ENCODE peak calls at places on chromosomes 6 and 20, in eight cellular contexts. One of them, this sample, is unnamed.

GRCh38 chr20:21234816-21235215 is 68.3 kb upstream of the XRN2 start:
- DNase-seq in endothelial cell: no peak
- DNase-seq in A549: no peak
- DNase-seq in pancreas: no peak
- DNase-seq in ascending aorta: no peak
- DNase-seq in OCI-LY7: no peak
- DNase-seq in HCT116: no peak
- DNase-seq in AG04450: no peak
- DNase-seq in this sample: no peak

GRCh38 chr6:76264466-76264865 is 192.0 kb upstream of the IMPG1 start:
- DNase-seq in endothelial cell: no peak
- DNase-seq in HCT116: no peak
- DNase-seq in A549: no peak
- DNase-seq in OCI-LY7: no peak
- DNase-seq in AG04450: no peak
- DNase-seq in pancreas: no peak
- DNase-seq in ascending aorta: no peak
- DNase-seq in this sample: no peak

GRCh38 chr6:79868098-79868722 is 79.1 kb downstream of the ELOVL4 start:
- DNase-seq in HCT116: peak; percentile 76
- DNase-seq in AG04450: peak; percentile 39
- DNase-seq in pancreas: peak; percentile 37
- DNase-seq in endothelial cell: peak; percentile 66
- DNase-seq in OCI-LY7: peak; percentile 72
- DNase-seq in A549: peak; percentile 44
- DNase-seq in ascending aorta: no peak
- DNase-seq in this sample: no peak

GRCh38 chr6:1384549-1385128 is 4.7 kb upstream of the FOXF2 start:
- DNase-seq in AG04450: no peak
- DNase-seq in endothelial cell: no peak
- DNase-seq in A549: no peak
- DNase-seq in pancreas: no peak
- DNase-seq in OCI-LY7: no peak
- DNase-seq in HCT116: no peak
- DNase-seq in ascending aorta: peak; percentile 50
- DNase-seq in this sample: no peak

GRCh38 chr20:41879151-41879550 is 261.0 kb upstream of the CHD6 start:
- DNase-seq in ascending aorta: no peak
- DNase-seq in A549: no peak
- DNase-seq in pancreas: no peak
- DNase-seq in OCI-LY7: no peak
- DNase-seq in HCT116: no peak
- DNase-seq in AG04450: no peak
- DNase-seq in endothelial cell: no peak
- DNase-seq in this sample: no peak

GRCh38 chr6:105639124-105639523 is 236.2 kb upstream of the PREP start:
- DNase-seq in A549: no peak
- DNase-seq in ascending aorta: no peak
- DNase-seq in OCI-LY7: no peak
- DNase-seq in AG04450: no peak
- DNase-seq in pancreas: no peak
- DNase-seq in endothelial cell: no peak
- DNase-seq in HCT116: no peak
- DNase-seq in this sample: no peak

GRCh38 chr20:2752631-2753455 is 47.6 kb downstream of the CPXM1 start:
- DNase-seq in ascending aorta: peak; percentile 65
- DNase-seq in endothelial cell: peak; percentile 62
- DNase-seq in OCI-LY7: no peak
- DNase-seq in HCT116: peak; percentile 31
- DNase-seq in A549: peak; percentile 81
- DNase-seq in pancreas: no peak
- DNase-seq in AG04450: no peak
- DNase-seq in this sample: no peak

GRCh38 chr6:27422651-27423332 is 34.2 kb downstream of the ZNF391 start:
- DNase-seq in HCT116: no peak
- DNase-seq in endothelial cell: peak; percentile 5
- DNase-seq in ascending aorta: no peak
- DNase-seq in A549: no peak
- DNase-seq in AG04450: no peak
- DNase-seq in OCI-LY7: no peak
- DNase-seq in pancreas: no peak
- DNase-seq in this sample: no peak

GRCh38 chr6:161186173-161186769 is 87.6 kb downstream of the AGPAT4 start:
- DNase-seq in A549: peak; percentile 31
- DNase-seq in ascending aorta: no peak
- DNase-seq in AG04450: no peak
- DNase-seq in HCT116: peak; percentile 22
- DNase-seq in endothelial cell: no peak
- DNase-seq in OCI-LY7: no peak
- DNase-seq in pancreas: no peak
- DNase-seq in this sample: no peak

GRCh38 chr6:38259736-38260135 is 380.0 kb downstream of the BTBD9 start:
- DNase-seq in AG04450: no peak
- DNase-seq in endothelial cell: no peak
- DNase-seq in pancreas: no peak
- DNase-seq in ascending aorta: no peak
- DNase-seq in OCI-LY7: no peak
- DNase-seq in HCT116: no peak
- DNase-seq in A549: no peak
- DNase-seq in this sample: no peak

GRCh38 chr6:136989591-136990578 is 54.9 kb downstream of the IL20RA start:
- DNase-seq in A549: no peak
- DNase-seq in AG04450: no peak
- DNase-seq in HCT116: no peak
- DNase-seq in pancreas: no peak
- DNase-seq in ascending aorta: no peak
- DNase-seq in endothelial cell: peak; percentile 24
- DNase-seq in OCI-LY7: no peak
- DNase-seq in this sample: no peak

GRCh38 chr20:45308078-45308778 is at the start of gene MATN4:
- DNase-seq in A549: no peak
- DNase-seq in HCT116: no peak
- DNase-seq in AG04450: no peak
- DNase-seq in pancreas: peak; percentile 81
- DNase-seq in endothelial cell: no peak
- DNase-seq in OCI-LY7: no peak
- DNase-seq in ascending aorta: no peak
- DNase-seq in this sample: no peak

GRCh38 chr6:157075549-157076426 is 247.5 kb downstream of the TMEM242 start:
- DNase-seq in HCT116: peak; percentile 3
- DNase-seq in pancreas: no peak
- DNase-seq in A549: no peak
- DNase-seq in OCI-LY7: no peak
- DNase-seq in endothelial cell: no peak
- DNase-seq in ascending aorta: no peak
- DNase-seq in AG04450: no peak
- DNase-seq in this sample: no peak

GRCh38 chr6:75396005-75396800 is 97.4 kb downstream of the FILIP1 start:
- DNase-seq in HCT116: no peak
- DNase-seq in pancreas: no peak
- DNase-seq in AG04450: no peak
- DNase-seq in ascending aorta: no peak
- DNase-seq in endothelial cell: no peak
- DNase-seq in A549: no peak
- DNase-seq in OCI-LY7: no peak
- DNase-seq in this sample: no peak

GRCh38 chr6:112286010-112286409 is 31.6 kb upstream of the LAMA4 start:
- DNase-seq in OCI-LY7: no peak
- DNase-seq in ascending aorta: no peak
- DNase-seq in A549: no peak
- DNase-seq in endothelial cell: no peak
- DNase-seq in AG04450: no peak
- DNase-seq in pancreas: no peak
- DNase-seq in HCT116: no peak
- DNase-seq in this sample: no peak

GRCh38 chr6:52675372-52675771 is 4.5 kb downstream of the TMEM14A start:
- DNase-seq in endothelial cell: no peak
- DNase-seq in ascending aorta: no peak
- DNase-seq in A549: no peak
- DNase-seq in pancreas: no peak
- DNase-seq in AG04450: no peak
- DNase-seq in HCT116: no peak
- DNase-seq in OCI-LY7: no peak
- DNase-seq in this sample: no peak

GRCh38 chr6:111692327-111693164 is 86.9 kb upstream of the TRAF3IP2 start:
- DNase-seq in endothelial cell: no peak
- DNase-seq in HCT116: no peak
- DNase-seq in OCI-LY7: no peak
- DNase-seq in pancreas: peak; percentile 64
- DNase-seq in A549: no peak
- DNase-seq in AG04450: no peak
- DNase-seq in ascending aorta: no peak
- DNase-seq in this sample: no peak

GRCh38 chr6:156618600-156619205 is 158.5 kb upstream of the ARID1B start:
- DNase-seq in AG04450: no peak
- DNase-seq in OCI-LY7: no peak
- DNase-seq in ascending aorta: no peak
- DNase-seq in HCT116: no peak
- DNase-seq in pancreas: no peak
- DNase-seq in A549: no peak
- DNase-seq in endothelial cell: no peak
- DNase-seq in this sample: no peak

GRCh38 chr20:44990425-44990824 is 24.1 kb downstream of the STK4 start:
- DNase-seq in HCT116: no peak
- DNase-seq in ascending aorta: no peak
- DNase-seq in A549: no peak
- DNase-seq in endothelial cell: no peak
- DNase-seq in OCI-LY7: no peak
- DNase-seq in pancreas: no peak
- DNase-seq in AG04450: no peak
- DNase-seq in this sample: no peak

GRCh38 chr6:111499269-111499793 is 16.3 kb upstream of the REV3L start:
- DNase-seq in ascending aorta: no peak
- DNase-seq in OCI-LY7: no peak
- DNase-seq in HCT116: no peak
- DNase-seq in pancreas: no peak
- DNase-seq in A549: no peak
- DNase-seq in AG04450: no peak
- DNase-seq in endothelial cell: no peak
- DNase-seq in this sample: no peak

GRCh38 chr20:44737116-44737515 is 8.5 kb upstream of the KCNK15 start:
- DNase-seq in HCT116: no peak
- DNase-seq in OCI-LY7: no peak
- DNase-seq in ascending aorta: no peak
- DNase-seq in A549: no peak
- DNase-seq in pancreas: no peak
- DNase-seq in endothelial cell: no peak
- DNase-seq in AG04450: no peak
- DNase-seq in this sample: no peak

GRCh38 chr6:107110200-107110599 is 5.1 kb downstream of the BEND3 start:
- DNase-seq in endothelial cell: no peak
- DNase-seq in AG04450: no peak
- DNase-seq in pancreas: no peak
- DNase-seq in OCI-LY7: peak; percentile 23
- DNase-seq in A549: no peak
- DNase-seq in HCT116: no peak
- DNase-seq in ascending aorta: no peak
- DNase-seq in this sample: no peak

GRCh38 chr20:64133951-64134407 is 26.6 kb upstream of the NPBWR2 start:
- DNase-seq in A549: no peak
- DNase-seq in AG04450: no peak
- DNase-seq in endothelial cell: no peak
- DNase-seq in pancreas: no peak
- DNase-seq in ascending aorta: peak; percentile 40
- DNase-seq in OCI-LY7: peak; percentile 40
- DNase-seq in HCT116: no peak
- DNase-seq in this sample: peak; percentile 7
- TF ChIP-seq CTCF in A549: peak; percentile 8
- TF ChIP-seq CTCF in AG04450: peak; percentile 32
- TF ChIP-seq CTCF in endothelial cell: no peak
- TF ChIP-seq CTCF in pancreas: no peak
- TF ChIP-seq CTCF in ascending aorta: no peak
- TF ChIP-seq CTCF in OCI-LY7: peak; percentile 73
- TF ChIP-seq CTCF in HCT116: no peak
- TF ChIP-seq CTCF in this sample: no peak

DNA sequence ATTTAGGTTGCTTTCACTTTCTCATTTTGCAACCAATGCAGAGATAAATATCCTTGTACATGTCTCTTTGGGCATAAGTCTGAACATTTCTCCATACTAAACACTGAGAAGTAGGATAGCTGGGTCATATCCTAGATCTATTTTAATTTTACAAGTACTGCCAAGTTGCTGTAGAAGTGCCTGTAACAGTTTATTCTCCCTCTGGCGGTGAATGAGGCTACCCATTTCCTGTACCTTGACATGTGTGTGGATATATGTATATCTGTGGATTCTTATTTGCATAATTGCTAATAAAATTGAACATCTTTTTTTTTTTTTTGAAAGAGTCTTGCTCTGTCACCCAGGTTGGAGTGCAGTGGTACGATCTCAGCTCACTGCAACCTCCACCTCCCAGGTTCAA is 48.0 kb upstream of the PNRC1 start:
- DNase-seq in A549: no peak
- DNase-seq in ascending aorta: peak; percentile 48
- DNase-seq in AG04450: no peak
- DNase-seq in OCI-LY7: no peak
- DNase-seq in HCT116: no peak
- DNase-seq in endothelial cell: no peak
- DNase-seq in pancreas: no peak
- DNase-seq in this sample: no peak
- TF ChIP-seq CTCF in A549: no peak
- TF ChIP-seq CTCF in ascending aorta: peak; percentile 18
- TF ChIP-seq CTCF in AG04450: peak; percentile 27
- TF ChIP-seq CTCF in OCI-LY7: no peak
- TF ChIP-seq CTCF in HCT116: no peak
- TF ChIP-seq CTCF in endothelial cell: no peak
- TF ChIP-seq CTCF in pancreas: no peak
- TF ChIP-seq CTCF in this sample: no peak

GRCh38 chr20:46549188-46549967 is 1.1 kb downstream of the OCSTAMP start:
- DNase-seq in ascending aorta: no peak
- DNase-seq in AG04450: no peak
- DNase-seq in OCI-LY7: no peak
- DNase-seq in endothelial cell: no peak
- DNase-seq in HCT116: no peak
- DNase-seq in A549: no peak
- DNase-seq in pancreas: no peak
- DNase-seq in this sample: no peak
- TF ChIP-seq CTCF in ascending aorta: no peak
- TF ChIP-seq CTCF in AG04450: no peak
- TF ChIP-seq CTCF in OCI-LY7: peak; percentile 23
- TF ChIP-seq CTCF in endothelial cell: no peak
- TF ChIP-seq CTCF in HCT116: peak; percentile 41
- TF ChIP-seq CTCF in A549: no peak
- TF ChIP-seq CTCF in pancreas: no peak
- TF ChIP-seq CTCF in this sample: no peak

DNA sequence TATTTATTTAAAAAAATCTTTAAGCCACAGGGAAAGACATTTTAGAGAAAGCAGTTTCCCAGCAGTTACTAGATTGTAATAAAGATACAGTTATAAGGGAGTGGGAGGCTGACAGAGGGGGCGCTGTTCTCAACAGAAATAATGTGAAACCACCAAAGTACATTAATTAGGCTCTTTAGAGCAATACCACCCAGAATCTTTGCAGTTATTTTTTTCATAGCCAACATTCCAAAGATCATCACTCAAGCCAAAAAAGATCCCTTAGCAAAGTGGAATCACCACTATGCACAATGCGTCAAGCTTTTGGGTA is 331.3 kb upstream of the DEFB112 start:
- DNase-seq in A549: no peak
- DNase-seq in HCT116: no peak
- DNase-seq in ascending aorta: no peak
- DNase-seq in AG04450: no peak
- DNase-seq in pancreas: no peak
- DNase-seq in OCI-LY7: no peak
- DNase-seq in endothelial cell: peak; percentile 30
- DNase-seq in this sample: no peak
- TF ChIP-seq CTCF in A549: no peak
- TF ChIP-seq CTCF in HCT116: no peak
- TF ChIP-seq CTCF in ascending aorta: no peak
- TF ChIP-seq CTCF in AG04450: peak; percentile 4
- TF ChIP-seq CTCF in pancreas: no peak
- TF ChIP-seq CTCF in OCI-LY7: peak; percentile 61
- TF ChIP-seq CTCF in endothelial cell: peak; percentile 65
- TF ChIP-seq CTCF in this sample: no peak